ENCODE peak calls at places on chromosomes 7 and 10, in six cellular contexts. Z is A549, J is heart left ventricle, D is spleen, Q is lower leg skin, F is Panc1. M is an unnamed sample.

GRCh38 chr10:130744631-130745030 is 566.9 kb downstream of the TCERG1L start:
- DNase-seq in J (no peak), Z (no peak), F (no peak), Q (no peak), D (peak), M (no peak)

GRCh38 chr10:82883588-82883987 is 1008.6 kb downstream of the NRG3 start:
- DNase-seq in F (no peak), Z (no peak), J (no peak), Q (no peak), D (no peak), M (no peak)

GRCh38 chr10:117374506-117375359 is 507 bp downstream of the PDZD8 start:
- DNase-seq in F (no peak), D (peak), Q (no peak), Z (peak), J (peak), M (no peak)

GRCh38 chr10:125048101-125048864 is 106.4 kb downstream of the ZRANB1 start:
- DNase-seq in F (peak), Q (peak), D (peak), Z (peak), J (peak), M (no peak)

GRCh38 chr10:44962870-44963738 is 3.5 kb downstream of the RASSF4 start:
- DNase-seq in D (peak), Q (no peak), F (no peak), Z (no peak), J (no peak), M (no peak)

GRCh38 chr10:77602231-77602912 is 35.2 kb downstream of the KCNMA1 start:
- DNase-seq in Q (no peak), Z (no peak), F (no peak), J (no peak), D (no peak), M (no peak)

GRCh38 chr7:56092789-56093531 is at the start of gene PHKG1:
- DNase-seq in Q (peak), D (peak), J (peak), Z (peak), F (no peak), M (peak)

GRCh38 chr10:110052911-110053310 is 45.1 kb downstream of the ADD3 start:
- DNase-seq in Z (no peak), F (no peak), J (no peak), Q (no peak), D (no peak), M (no peak)

GRCh38 chr7:2609001-2609411 is 22.8 kb upstream of the TTYH3 start:
- DNase-seq in D (no peak), Z (peak), Q (no peak), F (no peak), J (no peak), M (no peak)

GRCh38 chr10:3129581-3130340 is 42.8 kb downstream of the PITRM1 start:
- DNase-seq in J (no peak), F (no peak), Q (no peak), Z (no peak), D (no peak), M (no peak)

GRCh38 chr7:107943018-107943417 is 52.0 kb downstream of the DLD start:
- DNase-seq in F (no peak), Z (no peak), J (no peak), Q (no peak), D (no peak), M (no peak)
- TF ChIP-seq CTCF in F (no peak), Z (no peak), J (no peak), Q (no peak), D (no peak), M (no peak)

DNA sequence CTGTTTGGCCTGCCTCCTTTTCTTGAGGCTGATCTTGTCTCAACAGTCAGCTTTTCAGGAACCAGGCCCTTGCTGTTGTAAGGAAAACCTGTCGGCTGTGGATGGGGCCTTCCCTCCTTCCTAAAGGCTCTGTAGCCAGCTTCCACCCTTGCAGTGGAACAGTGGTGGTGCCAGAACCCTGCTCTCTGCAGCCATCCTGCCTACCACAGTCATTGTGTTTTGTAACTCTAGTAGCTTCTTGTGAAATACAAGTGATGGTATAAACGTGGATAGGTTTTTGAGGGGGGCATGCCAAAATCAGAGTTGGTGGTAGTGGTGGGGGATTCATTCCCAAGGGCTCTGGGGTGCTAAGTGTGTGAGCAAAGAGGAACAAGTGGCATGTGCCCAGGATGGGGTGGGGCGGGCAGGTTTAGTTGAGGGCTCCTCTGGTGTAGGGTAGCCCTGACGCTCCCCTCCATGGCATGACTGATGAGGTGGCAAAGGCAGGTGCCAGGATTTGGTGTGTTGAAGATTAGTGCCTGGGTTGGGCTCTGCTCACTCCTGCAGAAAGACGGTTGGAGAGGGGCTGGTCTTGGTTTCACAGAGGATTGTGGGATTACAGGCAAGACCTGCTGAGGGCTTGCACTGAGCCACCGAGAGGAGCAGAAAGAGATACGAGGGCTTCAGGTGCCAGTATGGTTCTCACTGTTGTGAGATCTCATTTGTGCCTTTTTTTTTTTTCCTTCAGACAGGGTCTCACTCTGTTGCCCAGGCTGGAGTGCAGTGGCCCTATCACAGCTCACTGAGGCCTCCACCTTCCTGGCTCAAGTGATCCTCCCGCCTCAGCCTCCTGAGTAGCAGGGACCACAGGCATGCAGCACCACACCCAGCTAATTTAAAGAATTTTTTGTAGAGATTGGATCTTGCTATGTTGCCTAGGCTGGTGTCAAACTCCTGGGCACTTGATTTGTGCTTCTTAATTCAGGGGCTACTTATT is 7.4 kb downstream of the TSPAN14 start:
- DNase-seq in Q (no peak), D (no peak), Z (no peak), J (no peak), F (no peak), M (no peak)
- H3K4me3 ChIP-seq in Q (no peak), D (no peak), Z (no peak), J (peak), F (no peak), M (no peak)

GRCh38 chr7:124354206-124354605 is 321.3 kb upstream of the TMEM229A start:
- DNase-seq in D (no peak), F (no peak), J (no peak), Z (no peak), Q (no peak), M (no peak)
- TF ChIP-seq CTCF in D (no peak), F (no peak), J (no peak), Z (no peak), Q (no peak), M (no peak)

GRCh38 chr7:17942231-17942630 is 1.9 kb upstream of the SNX13 start:
- DNase-seq in Q (no peak), D (no peak), F (no peak), Z (no peak), J (no peak), M (no peak)
- H3K4me3 ChIP-seq in Q (no peak), D (no peak), F (no peak), Z (no peak), J (no peak), M (no peak)

DNA sequence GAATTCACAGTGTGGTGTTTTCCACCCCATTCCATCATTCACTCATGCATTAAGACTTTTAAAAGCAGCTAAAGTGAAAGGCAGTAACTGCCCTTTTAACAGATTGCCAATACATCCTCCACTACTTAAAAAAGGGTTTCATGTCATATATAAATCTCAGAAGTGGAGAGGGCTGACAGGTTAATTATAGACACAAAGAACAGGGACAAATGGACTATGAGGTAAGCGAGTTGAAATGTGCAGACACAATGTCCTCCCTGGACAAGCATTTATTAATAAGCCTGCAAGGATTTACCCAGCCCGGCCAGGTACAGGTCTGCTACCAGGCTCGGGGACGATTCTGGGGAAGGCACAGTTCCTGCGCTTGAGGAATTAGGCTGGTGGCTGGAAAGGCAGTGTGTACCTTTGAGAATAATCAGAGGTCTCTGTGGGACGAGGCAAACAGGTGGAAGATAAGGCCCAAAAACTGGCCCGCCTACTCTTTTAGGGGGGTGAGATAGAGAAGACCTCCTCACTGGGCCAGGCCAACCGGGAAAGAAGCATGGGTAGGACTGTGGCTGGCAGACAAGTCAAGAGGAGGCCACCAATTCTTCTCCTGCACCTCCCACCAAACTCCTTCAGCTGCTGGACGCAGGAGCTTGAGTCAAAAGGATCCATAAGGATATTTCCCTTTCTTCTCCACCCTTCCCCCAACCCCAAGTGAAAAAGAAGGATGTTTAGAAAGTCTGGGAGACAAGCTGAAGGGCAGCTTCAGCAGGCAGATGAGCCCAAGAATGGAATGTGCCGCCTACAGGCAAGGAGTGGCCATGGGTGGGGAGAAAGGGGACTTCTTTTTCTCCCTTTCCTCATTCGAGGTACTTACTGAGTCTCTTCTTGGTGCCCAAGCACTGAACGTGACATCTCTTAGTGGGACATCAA is 1.5 kb downstream of the PDLIM1 start:
- DNase-seq in J (no peak), D (no peak), F (no peak), Q (no peak), Z (peak), M (no peak)
- TF ChIP-seq CTCF in J (peak), D (peak), F (peak), Q (no peak), Z (peak), M (no peak)

DNA sequence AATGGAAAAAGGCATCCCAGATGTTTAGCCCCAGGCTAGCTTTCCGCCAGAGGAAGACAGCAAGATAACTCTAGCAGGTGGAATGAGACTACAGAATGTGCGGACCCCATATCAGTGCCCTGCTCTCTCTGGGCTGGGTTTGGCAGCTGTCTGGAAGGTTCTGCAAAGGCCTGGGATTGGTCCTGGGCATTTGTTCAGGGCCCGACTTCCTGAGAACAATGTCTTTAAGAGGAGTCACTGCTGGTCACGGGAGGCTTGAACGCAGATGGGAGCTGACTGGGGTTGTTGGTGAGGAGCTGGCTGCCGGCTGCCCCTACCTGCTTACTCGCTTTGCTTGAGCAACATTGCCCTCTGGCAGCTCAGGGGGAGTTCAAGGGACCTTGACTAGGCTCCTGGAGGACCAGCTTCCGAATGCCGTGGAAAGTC is 130.6 kb upstream of the BTBD16 start:
- DNase-seq in D (no peak), F (no peak), J (no peak), Z (peak), Q (no peak), M (no peak)
- H3K4me3 ChIP-seq in D (no peak), F (peak), J (no peak), Z (peak), Q (no peak), M (no peak)